ENCODE peak calls at places on chromosomes 5 and 9, in seven cellular contexts. N, B, P, T, V, I and E are unnamed samples.

GRCh38 chr5:89065919-89066318 is 182.9 kb upstream of the MEF2C start:
- DNase-seq in N (no peak), B (no peak), P (no peak), T (no peak), V (no peak), I (no peak), E (no peak)

GRCh38 chr5:111848374-111848914 is 91.5 kb upstream of the NREP start:
- DNase-seq in N (no peak), B (no peak), P (no peak), T (no peak), V (no peak), I (no peak), E (no peak)

GRCh38 chr5:30069441-30070263 is 1123.8 kb upstream of the CDH6 start:
- DNase-seq in N (no peak), B (no peak), P (no peak), T (no peak), V (no peak), I (no peak), E (no peak)

GRCh38 chr5:115132465-115132864 is 37.2 kb downstream of the TRIM36 start:
- DNase-seq in N (no peak), B (no peak), P (no peak), T (peak), V (no peak), I (no peak), E (no peak)

GRCh38 chr9:92887880-92888338 is 10.1 kb upstream of the ZNF484 start:
- DNase-seq in N (no peak), B (no peak), P (no peak), T (peak), V (no peak), I (no peak), E (no peak)

GRCh38 chr5:113278976-113279375 is 155.8 kb downstream of the TSSK1B start:
- DNase-seq in N (no peak), B (no peak), P (no peak), T (no peak), V (no peak), I (no peak), E (no peak)

GRCh38 chr5:45376463-45376862 is 319.7 kb downstream of the HCN1 start:
- DNase-seq in N (no peak), B (no peak), P (no peak), T (no peak), V (no peak), I (no peak), E (no peak)

GRCh38 chr5:116032991-116033390 is 719 bp downstream of the ARL14EPL start:
- DNase-seq in N (no peak), B (no peak), P (no peak), T (no peak), V (no peak), I (no peak), E (no peak)

GRCh38 chr5:170576602-170577584 is 73.1 kb downstream of the KCNIP1 start:
- DNase-seq in N (no peak), B (no peak), P (no peak), T (no peak), V (no peak), I (no peak), E (no peak)

GRCh38 chr9:126375386-126375785 is 48.8 kb downstream of the MVB12B start:
- DNase-seq in N (no peak), B (no peak), P (peak), T (peak), V (no peak), I (no peak), E (no peak)

GRCh38 chr9:116193636-116194035 is 40.0 kb downstream of the PAPPA start:
- DNase-seq in N (no peak), B (no peak), P (no peak), T (no peak), V (no peak), I (no peak), E (no peak)

GRCh38 chr9:95189230-95190098 is 128.0 kb downstream of the FANCC start:
- DNase-seq in N (no peak), B (no peak), P (no peak), T (peak), V (no peak), I (peak), E (no peak)

GRCh38 chr9:32554107-32554506 is 1.7 kb upstream of the TOPORS start:
- DNase-seq in N (no peak), B (no peak), P (no peak), T (peak), V (no peak), I (no peak), E (no peak)

GRCh38 chr5:177412603-177413233 is 3.4 kb upstream of the F12 start:
- DNase-seq in N (no peak), B (no peak), P (no peak), T (no peak), V (no peak), I (no peak), E (no peak)

GRCh38 chr5:67515020-67515689 is 318.6 kb upstream of the CD180 start:
- DNase-seq in N (no peak), B (no peak), P (no peak), T (no peak), V (peak), I (no peak), E (no peak)

GRCh38 chr5:10987291-10987806 is 226.3 kb upstream of the DAP start:
- DNase-seq in N (no peak), B (no peak), P (no peak), T (no peak), V (no peak), I (no peak), E (no peak)

GRCh38 chr5:82584631-82585030 is 306.5 kb upstream of the RPS23 start:
- DNase-seq in N (no peak), B (peak), P (peak), T (no peak), V (no peak), I (no peak), E (no peak)

GRCh38 chr5:41776435-41776834 is 93.8 kb downstream of the OXCT1 start:
- DNase-seq in N (no peak), B (no peak), P (no peak), T (no peak), V (no peak), I (no peak), E (no peak)

GRCh38 chr5:111691508-111691907 is 65.5 kb downstream of the NREP start:
- DNase-seq in N (no peak), B (no peak), P (no peak), T (no peak), V (no peak), I (no peak), E (no peak)

GRCh38 chr9:1202512-1203285 is 152.5 kb downstream of the DMRT2 start:
- DNase-seq in N (no peak), B (no peak), P (no peak), T (no peak), V (no peak), I (no peak), E (no peak)

GRCh38 chr9:106820866-106821265 is 42.1 kb upstream of the ZNF462 start:
- DNase-seq in N (no peak), B (no peak), P (no peak), T (no peak), V (no peak), I (no peak), E (no peak)

GRCh38 chr5:139431706-139432105 is 7.6 kb downstream of the DNAJC18 start:
- DNase-seq in N (no peak), B (no peak), P (no peak), T (no peak), V (no peak), I (no peak), E (no peak)